ENCODE peak calls at places on chromosomes 7 and 10, in six cellular contexts. V is prostate gland, Z is HCT116, U is Peyer's patch, F is K562, J is esophagus squamous epithelium. I is an unnamed sample. For H3K27me3, the result is how much of the 10 kb centered on the place peaks cover.

GRCh38 chr10:26486304-26486703 is 48.2 kb downstream of the APBB1IP start:
- DNase-seq in V (no peak), Z (no peak), U (no peak), F (no peak), J (no peak), I (peak)

GRCh38 chr10:49153971-49154370 is 20.1 kb upstream of the FAM170B start:
- DNase-seq in V (no peak), Z (no peak), U (no peak), F (no peak), J (no peak), I (no peak)

GRCh38 chr10:69883680-69884375 is 82.1 kb downstream of the COL13A1 start:
- DNase-seq in V (no peak), Z (no peak), U (no peak), F (no peak), J (no peak), I (no peak)

GRCh38 chr10:122682522-122682921 is 17.1 kb downstream of the C10orf120 start:
- DNase-seq in V (no peak), Z (no peak), U (no peak), F (no peak), J (no peak), I (no peak)

GRCh38 chr7:140696024-140696678 is 357 bp upstream of the NDUFB2 start:
- DNase-seq in V (peak), Z (peak), U (peak), F (peak), J (peak), I (peak)

GRCh38 chr7:14351167-14351566 is 361.7 kb upstream of the ETV1 start:
- DNase-seq in V (no peak), Z (no peak), U (no peak), F (no peak), J (no peak), I (no peak)

GRCh38 chr10:120336910-120337540 is 120.0 kb upstream of the PLPP4 start:
- DNase-seq in V (peak), Z (peak), U (peak), F (peak), J (no peak), I (no peak)

GRCh38 chr10:111767661-111768060 is 415.9 kb downstream of the GPAM start:
- DNase-seq in V (no peak), Z (no peak), U (no peak), F (no peak), J (no peak), I (no peak)

GRCh38 chr7:47652591-47652990 is 70.7 kb upstream of the TNS3 start:
- DNase-seq in V (no peak), Z (no peak), U (no peak), F (no peak), J (no peak), I (no peak)

GRCh38 chr10:6647811-6648526 is 67.9 kb upstream of the PRKCQ start:
- DNase-seq in V (no peak), Z (peak), U (peak), F (peak), J (no peak), I (no peak)

GRCh38 chr10:104080762-104081161 is 4.9 kb downstream of the COL17A1 start:
- DNase-seq in V (no peak), Z (peak), U (no peak), F (peak), J (no peak), I (no peak)

GRCh38 chr7:129635300-129636029 is 23.9 kb downstream of the NRF1 start:
- DNase-seq in V (peak), Z (peak), U (peak), F (peak), J (no peak), I (peak)

GRCh38 chr10:99457808-99458207 is 27.4 kb upstream of the GOT1 start:
- DNase-seq in V (no peak), Z (no peak), U (no peak), F (no peak), J (no peak), I (no peak)

GRCh38 chr7:92834661-92835139 is 1.7 kb downstream of the CDK6 start:
- DNase-seq in V (peak), Z (no peak), U (peak), F (peak), J (no peak), I (no peak)

GRCh38 chr10:75395171-75395954 is 6.2 kb downstream of the ZNF503 start:
- DNase-seq in V (peak), Z (no peak), U (no peak), F (peak), J (no peak), I (peak)

GRCh38 chr7:101924171-101924570 is 106.7 kb downstream of the CUX1 start:
- DNase-seq in V (no peak), Z (peak), U (no peak), F (peak), J (no peak), I (peak)

GRCh38 chr7:83985766-83986165 is 208.8 kb downstream of the SEMA3A start:
- DNase-seq in V (no peak), Z (no peak), U (no peak), F (no peak), J (no peak), I (no peak)

GRCh38 chr7:108455833-108456677 is at the start of gene NRCAM:
- DNase-seq in V (no peak), Z (no peak), U (no peak), F (peak), J (no peak), I (peak)

GRCh38 chr7:155885162-155886160 is 73.2 kb upstream of the SHH start:
- DNase-seq in V (no peak), Z (no peak), U (no peak), F (no peak), J (no peak), I (no peak)

GRCh38 chr7:78134256-78134655 is 335.7 kb downstream of the PHTF2 start:
- DNase-seq in V (no peak), Z (peak), U (no peak), F (peak), J (no peak), I (no peak)
- TF ChIP-seq POLR2A in V (no peak), Z (no peak), U (no peak), F (no peak), J (no peak), I (no peak)

GRCh38 chr7:43112941-43113621 is 634 bp downstream of the HECW1 start:
- DNase-seq in V (peak), Z (no peak), U (no peak), F (peak), J (no peak), I (no peak)
- H3K27me3 ChIP-seq in V (under half), Z (under half), U (under half), F (under half), J (under half), I (under half)

GRCh38 chr10:11167233-11167979 is 149.7 kb downstream of the CELF2 start:
- DNase-seq in V (no peak), Z (no peak), U (no peak), F (no peak), J (no peak), I (no peak)
- H3K4me3 ChIP-seq in V (no peak), Z (no peak), U (peak), F (no peak), J (no peak), I (no peak)

DNA sequence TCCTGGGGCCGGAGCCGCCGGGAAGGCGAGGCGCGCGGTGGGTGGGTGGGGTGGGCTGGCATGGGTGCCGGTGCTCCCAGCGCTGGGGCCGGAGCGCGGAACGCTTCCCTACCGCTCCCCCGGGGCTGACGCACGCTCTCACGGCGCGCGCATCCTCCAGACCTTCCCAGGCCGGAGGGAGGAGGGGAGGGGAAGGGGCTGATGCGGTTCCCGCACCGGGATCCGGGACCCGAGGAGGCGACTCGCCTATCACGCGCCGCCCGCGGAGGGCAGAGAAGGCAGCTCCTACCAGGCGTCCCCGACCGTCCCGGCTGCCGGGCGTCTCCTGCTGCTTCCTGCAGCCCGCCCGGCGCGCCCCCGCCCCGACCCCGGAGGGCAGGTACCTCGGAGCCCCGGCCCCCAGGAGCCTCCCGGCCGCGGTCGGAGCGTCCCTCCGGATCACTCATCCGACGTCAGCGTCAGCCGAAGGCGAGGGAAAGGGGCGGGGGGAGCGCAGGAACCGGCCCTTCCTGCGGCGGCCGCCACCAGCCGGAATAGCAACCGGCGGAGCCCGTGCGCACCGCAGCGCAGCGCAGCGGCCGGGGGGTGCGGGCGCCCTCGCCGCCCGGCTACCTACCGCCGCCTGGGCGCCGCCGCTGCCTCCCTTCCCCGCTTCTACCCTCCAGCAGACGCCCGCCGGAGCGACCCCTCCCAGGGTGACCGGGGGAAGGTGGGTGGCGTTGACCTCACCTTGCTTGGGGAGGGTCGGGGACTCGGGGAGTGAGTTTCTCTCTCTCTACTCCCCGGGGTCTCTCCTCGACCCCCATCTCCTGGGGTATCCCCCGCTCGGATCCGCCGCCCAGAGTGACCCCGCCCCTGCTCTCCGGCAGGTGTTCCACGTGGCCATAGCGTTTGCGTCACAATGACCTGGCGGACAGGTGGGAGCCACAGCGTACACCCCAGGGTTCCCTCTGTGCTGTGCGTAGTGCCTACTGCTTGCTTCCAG is at the start of gene ICA1:
- DNase-seq in V (peak), Z (no peak), U (no peak), F (peak), J (no peak), I (peak)
- TF ChIP-seq POLR2A in V (peak), Z (no peak), U (peak), F (peak), J (peak), I (peak)

GRCh38 chr7:151252961-151253691 is 4.6 kb upstream of the SMARCD3 start:
- DNase-seq in V (no peak), Z (no peak), U (no peak), F (no peak), J (no peak), I (no peak)

GRCh38 chr7:151254316-151254715 is 5.8 kb upstream of the SMARCD3 start:
- DNase-seq in V (no peak), Z (no peak), U (no peak), F (no peak), J (no peak), I (no peak)

GRCh38 chr7:151254851-151255250 is 6.4 kb upstream of the SMARCD3 start:
- DNase-seq in V (no peak), Z (no peak), U (no peak), F (no peak), J (no peak), I (no peak)

GRCh38 chr7:151256410-151257045 is 8.0 kb upstream of the SMARCD3 start:
- DNase-seq in V (no peak), Z (no peak), U (no peak), F (no peak), J (no peak), I (peak)

GRCh38 chr7:151255390-151255789 is 6.9 kb upstream of the SMARCD3 start:
- DNase-seq in V (no peak), Z (no peak), U (no peak), F (no peak), J (no peak), I (no peak)
- H3K27me3 ChIP-seq in V (under half), Z (under half), U (under half), F (half or more), J (under half), I (under half)

DNA sequence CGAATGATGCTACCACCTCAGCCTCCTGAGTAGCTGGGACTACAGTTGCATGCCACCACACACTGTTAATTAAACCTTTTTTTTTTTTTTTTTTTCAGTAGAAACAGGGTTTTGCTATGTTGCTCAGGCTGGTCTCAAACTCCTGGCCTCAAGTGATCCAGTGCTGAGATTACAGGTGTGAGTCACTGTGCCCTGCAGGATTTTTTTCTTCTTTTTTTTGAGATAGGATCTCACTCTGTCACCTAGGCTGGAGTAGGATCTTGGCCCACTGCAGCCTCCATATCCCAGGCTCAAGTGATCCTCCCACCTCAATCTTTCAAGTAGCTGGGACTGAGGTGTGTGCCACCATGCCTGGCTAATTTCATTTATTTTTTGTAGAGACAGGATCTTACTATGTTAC is 6.4 kb downstream of the ACTA2 start:
- DNase-seq in V (no peak), Z (no peak), U (no peak), F (no peak), J (no peak), I (no peak)
- H3K4me3 ChIP-seq in V (no peak), Z (no peak), U (no peak), F (no peak), J (no peak), I (peak)

I was measured in uterus.